ENCODE peak calls at places on chromosomes 12 and 14, in nine cellular contexts. K is PC-9; F is thoracic aorta; Y is colonic mucosa; B is hepatocyte; P is GM06990; O is naive thymus-derived CD4-positive, alpha-beta T cell; G is neural progenitor cell; D is adrenal gland. J is an unnamed sample. For H3K36me3, the result is how much of the 10 kb centered on the place peaks cover.

GRCh38 chr12:24045816-24046257 is 96.4 kb upstream of the SOX5 start:
- DNase-seq in D (peak), B (peak), P (no peak), F (no peak), G (no peak), Y (no peak), O (no peak), K (no peak), J (peak)

GRCh38 chr14:68937790-68938514 is 41.1 kb downstream of the ACTN1 start:
- DNase-seq in F (no peak), D (peak), O (no peak), Y (peak), P (no peak), G (peak), K (peak), B (peak), J (no peak)

GRCh38 chr12:27733052-27733656 is 22.5 kb downstream of the MRPS35 start:
- DNase-seq in O (no peak), D (peak), K (peak), P (no peak), G (peak), B (peak), F (no peak), Y (no peak), J (peak)

GRCh38 chr14:52780893-52781292 is 10.5 kb downstream of the GNPNAT1 start:
- DNase-seq in F (no peak), D (no peak), G (no peak), Y (no peak), B (no peak), O (no peak), P (no peak), K (no peak), J (no peak)

GRCh38 chr14:67620217-67620789 is 583 bp downstream of the ARG2 start:
- DNase-seq in G (peak), F (no peak), O (no peak), D (peak), K (peak), P (no peak), Y (peak), B (peak), J (no peak)

GRCh38 chr14:24113379-24113800 is 1.2 kb upstream of the DCAF11 start:
- DNase-seq in B (no peak), O (no peak), K (no peak), P (no peak), G (no peak), D (no peak), F (no peak), Y (no peak), J (no peak)

GRCh38 chr12:55931780-55932545 is 1.0 kb downstream of the DGKA start:
- DNase-seq in D (peak), F (no peak), B (peak), P (no peak), G (peak), O (no peak), K (peak), Y (peak), J (peak)

GRCh38 chr12:43208627-43209026 is 343.4 kb downstream of the ADAMTS20 start:
- DNase-seq in P (no peak), K (no peak), D (no peak), F (no peak), O (no peak), Y (no peak), G (no peak), B (no peak), J (no peak)

GRCh38 chr14:92866181-92866752 is 56.7 kb upstream of the CHGA start:
- DNase-seq in F (no peak), O (no peak), B (no peak), D (peak), G (no peak), K (no peak), P (no peak), Y (no peak), J (no peak)

GRCh38 chr12:43069768-43070221 is 480.2 kb upstream of the PRICKLE1 start:
- DNase-seq in K (no peak), O (no peak), D (peak), F (no peak), G (no peak), P (no peak), Y (no peak), B (no peak), J (no peak)

GRCh38 chr12:130973906-130974305 is 20.2 kb downstream of the ADGRD1 start:
- DNase-seq in F (no peak), B (no peak), D (no peak), K (no peak), G (no peak), Y (no peak), P (no peak), O (no peak), J (no peak)

GRCh38 chr14:21248338-21248737 is 20.9 kb downstream of the HNRNPC start:
- DNase-seq in F (no peak), Y (no peak), P (no peak), G (no peak), D (no peak), K (no peak), O (no peak), B (no peak), J (no peak)

GRCh38 chr12:1812650-1813302 is 7.6 kb upstream of the LRTM2 start:
- DNase-seq in F (no peak), P (no peak), B (peak), G (no peak), K (no peak), D (peak), O (no peak), Y (no peak), J (no peak)

GRCh38 chr12:575948-576612 is 87.2 kb downstream of the NINJ2 start:
- DNase-seq in Y (peak), K (peak), D (peak), P (peak), G (peak), F (no peak), B (peak), O (peak), J (peak)

GRCh38 chr12:131607658-131608447 is 103.0 kb upstream of the SFSWAP start:
- DNase-seq in K (no peak), D (no peak), Y (no peak), O (no peak), F (no peak), B (no peak), G (no peak), P (peak), J (no peak)

GRCh38 chr14:22268875-22269274 is 320.1 kb downstream of the DAD1 start:
- DNase-seq in K (peak), Y (no peak), D (no peak), G (no peak), B (peak), O (peak), F (no peak), P (peak), J (no peak)

GRCh38 chr12:124391340-124392261 is 96.7 kb downstream of the RFLNA start:
- DNase-seq in K (peak), Y (peak), D (peak), P (peak), O (peak), G (no peak), F (no peak), B (no peak), J (no peak)

GRCh38 chr12:1552978-1553471 is 41.4 kb downstream of the FBXL14 start:
- DNase-seq in F (no peak), K (no peak), P (no peak), B (no peak), D (no peak), O (no peak), G (no peak), Y (no peak), J (no peak)

GRCh38 chr12:3251067-3251466 is 173.9 kb downstream of the TSPAN9 start:
- DNase-seq in P (no peak), G (no peak), K (no peak), D (no peak), O (no peak), Y (no peak), B (no peak), F (no peak), J (no peak)

GRCh38 chr14:100221419-100222218 is 17.3 kb upstream of the YY1 start:
- DNase-seq in D (peak), F (no peak), O (peak), Y (peak), K (no peak), G (peak), B (peak), P (peak), J (peak)

GRCh38 chr12:108152179-108152538 is 23.1 kb downstream of the WSCD2 start:
- DNase-seq in F (no peak), G (no peak), D (no peak), P (no peak), Y (no peak), K (no peak), O (no peak), B (no peak), J (no peak)

GRCh38 chr14:38199768-38200167 is 7.9 kb upstream of the SSTR1 start:
- DNase-seq in B (no peak), F (no peak), Y (no peak), D (no peak), P (no peak), O (no peak), K (no peak), G (no peak), J (no peak)

GRCh38 chr12:225012-225411 is 11.1 kb upstream of the SLC6A12 start:
- DNase-seq in G (no peak), K (no peak), O (no peak), F (no peak), P (no peak), D (no peak), Y (no peak), B (no peak), J (no peak)

GRCh38 chr12:51819851-51820720 is 28.4 kb downstream of the FIGNL2 start:
- DNase-seq in P (no peak), B (no peak), D (no peak), G (peak), O (no peak), K (no peak), F (no peak), Y (peak), J (peak)

GRCh38 chr12:51246254-51246853 is 7.7 kb downstream of the DAZAP2 start:
- DNase-seq in Y (peak), B (no peak), P (no peak), G (no peak), F (no peak), O (peak), D (peak), K (no peak), J (peak)

GRCh38 chr12:76952995-76953394 is 74.2 kb upstream of the CSRP2 start:
- DNase-seq in F (no peak), K (peak), D (no peak), Y (no peak), G (peak), B (peak), P (no peak), O (no peak), J (no peak)

GRCh38 chr14:27427796-27428195 is 830.0 kb upstream of the NOVA1 start:
- DNase-seq in D (no peak), K (peak), O (no peak), B (no peak), F (no peak), P (no peak), G (no peak), Y (no peak), J (no peak)

GRCh38 chr14:68693926-68694325 is 98.9 kb downstream of the ZFP36L1 start:
- DNase-seq in Y (no peak), B (no peak), P (no peak), O (no peak), K (no peak), G (no peak), D (no peak), F (no peak), J (no peak)

GRCh38 chr12:122858591-122859302 is 23.5 kb downstream of the HIP1R start:
- DNase-seq in Y (no peak), B (no peak), D (no peak), G (no peak), K (no peak), F (no peak), O (no peak), P (no peak), J (no peak)

GRCh38 chr12:57756406-57757341 is 1.8 kb downstream of the MARCHF9 start:
- DNase-seq in D (no peak), K (no peak), B (peak), G (peak), Y (peak), P (peak), F (no peak), O (peak), J (peak)

GRCh38 chr12:119669744-119670472 is 2.0 kb downstream of the PRKAB1 start:
- DNase-seq in D (peak), O (no peak), G (no peak), P (no peak), Y (peak), F (no peak), B (peak), K (no peak), J (no peak)
- H3K36me3 ChIP-seq in D (under half), O (under half), G (under half), P (under half), Y (under half), F (under half), B (under half), K (under half), J (half or more)

DNA sequence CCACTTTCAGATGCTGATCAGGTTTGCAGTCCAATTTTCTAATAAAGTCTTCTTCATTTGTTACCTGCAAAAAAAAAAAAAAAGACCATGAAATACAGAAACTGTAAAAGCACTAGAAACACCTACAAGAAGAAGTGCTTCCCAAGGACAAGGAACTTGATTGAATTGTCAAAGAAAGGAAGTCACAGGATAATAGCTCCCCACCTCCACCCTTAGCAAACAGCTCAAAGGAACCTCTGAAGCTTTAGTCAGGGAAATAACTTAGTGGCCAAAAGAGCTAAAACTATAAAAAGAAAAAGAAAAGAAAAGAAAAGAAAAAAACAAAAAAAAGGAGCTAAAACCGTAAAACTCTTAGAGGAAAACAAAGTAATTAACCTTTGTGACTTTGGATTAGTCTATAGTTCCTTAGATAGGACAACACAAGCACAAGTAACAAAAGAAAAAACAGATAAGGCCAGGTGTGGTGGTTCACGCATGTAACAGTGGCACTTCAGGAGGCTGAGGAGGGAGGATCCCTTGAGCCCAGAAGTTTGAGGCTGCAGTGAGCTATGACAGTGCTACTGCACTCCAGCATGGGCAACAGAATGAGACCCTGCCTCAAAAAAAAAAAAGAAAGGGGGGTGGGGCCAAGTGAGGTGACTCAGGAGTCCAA is 28.5 kb downstream of the ZFYVE1 start:
- DNase-seq in Y (no peak), K (no peak), B (no peak), O (no peak), P (no peak), G (no peak), F (no peak), D (no peak), J (no peak)
- H3K36me3 ChIP-seq in Y (under half), K (under half), B (under half), O (under half), P (under half), G (under half), F (under half), D (under half), J (half or more)

GRCh38 chr12:94239332-94239731 is 91.0 kb downstream of the PLXNC1 start:
- DNase-seq in O (no peak), F (no peak), B (no peak), P (no peak), K (no peak), Y (no peak), D (no peak), G (no peak), J (no peak)
- H3K36me3 ChIP-seq in O (under half), F (under half), B (under half), P (under half), K (under half), Y (under half), D (under half), G (under half), J (under half)

GRCh38 chr14:96594961-96595360 is 92.8 kb downstream of the PAPOLA start:
- DNase-seq in P (no peak), B (no peak), O (no peak), Y (no peak), F (no peak), K (no peak), G (no peak), D (no peak), J (no peak)
- H3K36me3 ChIP-seq in P (under half), B (under half), O (under half), Y (under half), F (under half), K (under half), G (under half), D (under half), J (under half)

GRCh38 chr12:132850291-132850690 is 21.6 kb upstream of the GOLGA3 start:
- DNase-seq in D (no peak), O (no peak), K (no peak), P (no peak), G (no peak), F (no peak), Y (no peak), B (no peak), J (no peak)
- H3K36me3 ChIP-seq in D (half or more), O (half or more), K (under half), P (under half), G (under half), F (half or more), Y (under half), B (under half), J (half or more)

GRCh38 chr12:109552971-109553370 is 20.3 kb downstream of the MMAB start:
- DNase-seq in G (no peak), B (no peak), F (no peak), Y (no peak), K (no peak), D (no peak), P (no peak), O (no peak), J (no peak)
- H3K36me3 ChIP-seq in G (under half), B (under half), F (under half), Y (under half), K (under half), D (under half), P (under half), O (under half), J (under half)

DNA sequence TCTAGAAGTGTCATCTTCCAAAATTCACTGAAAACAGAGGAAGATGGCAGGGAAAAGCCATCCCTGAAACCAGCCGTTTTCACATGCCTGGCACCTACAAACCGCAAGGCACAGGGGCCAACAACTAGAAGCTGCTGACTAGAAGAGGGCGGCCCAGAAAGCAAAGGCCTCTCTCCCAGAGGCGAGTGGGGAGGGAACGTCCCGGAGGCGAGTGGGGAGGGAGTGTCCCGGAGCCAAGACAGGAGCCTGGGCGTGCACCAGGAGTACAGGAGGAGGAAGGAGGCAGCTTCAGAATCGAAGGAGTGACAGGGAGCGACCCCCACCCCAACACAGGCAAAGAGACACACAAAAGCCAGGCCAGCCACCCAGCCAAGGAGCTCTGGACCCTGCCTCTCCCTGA is 21.0 kb downstream of the ANKLE2 start:
- DNase-seq in D (no peak), G (no peak), B (no peak), F (no peak), P (no peak), O (peak), K (no peak), Y (no peak), J (no peak)
- H3K36me3 ChIP-seq in D (half or more), G (under half), B (under half), F (half or more), P (under half), O (half or more), K (half or more), Y (under half), J (half or more)

GRCh38 chr12:22116376-22116775 is 70.4 kb downstream of the CMAS start:
- DNase-seq in F (no peak), G (no peak), O (no peak), P (no peak), K (no peak), Y (no peak), B (no peak), D (no peak), J (no peak)

GRCh38 chr12:22117551-22117950 is 71.5 kb downstream of the CMAS start:
- DNase-seq in K (no peak), Y (no peak), D (no peak), O (no peak), F (no peak), B (no peak), G (no peak), P (no peak), J (no peak)

GRCh38 chr12:22115711-22116110 is 69.7 kb downstream of the CMAS start:
- DNase-seq in B (no peak), Y (no peak), K (no peak), F (no peak), P (no peak), G (no peak), O (no peak), D (no peak), J (no peak)

GRCh38 chr12:22121224-22121623 is 75.2 kb downstream of the CMAS start:
- DNase-seq in G (peak), Y (no peak), D (no peak), K (peak), P (no peak), F (no peak), O (no peak), B (no peak), J (no peak)

GRCh38 chr12:22118206-22118605 is 72.2 kb downstream of the CMAS start:
- DNase-seq in B (no peak), G (no peak), D (peak), O (no peak), K (no peak), F (no peak), Y (no peak), P (no peak), J (no peak)
- H3K36me3 ChIP-seq in B (under half), G (under half), D (under half), O (under half), K (under half), F (under half), Y (under half), P (under half), J (under half)

J was measured in DND-41.